ENCODE peak calls at places on chromosomes 13 and 19, in four cellular contexts. V is HL-60, X is K562, Q is GM12878. E is an unnamed sample.

GRCh38 chr13:101977475-101977874 is 424.4 kb downstream of the FGF14 start:
- DNase-seq in X (no peak), V (no peak), Q (no peak), E (no peak)

GRCh38 chr19:51986309-51987291 is at the start of gene ZNF350:
- DNase-seq in Q (peak), X (peak), V (peak), E (peak)

GRCh38 chr19:33676999-33677665 is 55.4 kb downstream of the CHST8 start:
- DNase-seq in X (no peak), V (no peak), Q (no peak), E (no peak)

GRCh38 chr13:107170270-107170931 is 602.5 kb upstream of the ARGLU1 start:
- DNase-seq in X (no peak), V (no peak), Q (no peak), E (no peak)

GRCh38 chr13:19596960-19597361 is 35.6 kb upstream of the TPTE2 start:
- DNase-seq in X (no peak), Q (no peak), V (no peak), E (no peak)

GRCh38 chr13:64753606-64754005 is 2476.5 kb downstream of the PCDH9 start:
- DNase-seq in Q (no peak), V (no peak), X (no peak), E (no peak)

GRCh38 chr19:55285225-55285890 is 1.6 kb downstream of the BRSK1 start:
- DNase-seq in V (no peak), Q (no peak), X (no peak), E (no peak)

GRCh38 chr13:49551245-49551644 is 34.1 kb downstream of the RCBTB1 start:
- DNase-seq in V (peak), X (no peak), Q (no peak), E (no peak)

GRCh38 chr13:49292742-49293498 is 45.2 kb downstream of the CDADC1 start:
- DNase-seq in X (peak), Q (no peak), V (no peak), E (no peak)

GRCh38 chr19:33805840-33806433 is 9.3 kb downstream of the KCTD15 start:
- DNase-seq in X (no peak), Q (no peak), V (no peak), E (no peak)

GRCh38 chr19:45615795-45616708 is 14.0 kb upstream of the GPR4 start:
- DNase-seq in X (peak), Q (peak), V (peak), E (peak)
- TF ChIP-seq POLR2AphosphoS5 in X (peak), Q (no peak), V (no peak), E (no peak)

GRCh38 chr13:38350114-38350617 is 515 bp downstream of the UFM1 start:
- DNase-seq in Q (no peak), V (peak), X (peak), E (no peak)
- TF ChIP-seq SPI1 in Q (no peak), V (no peak), X (no peak), E (no peak)

GRCh38 chr19:7744871-7745270 is 2.5 kb downstream of the CD209 start:
- DNase-seq in X (no peak), V (no peak), Q (no peak), E (no peak)
- TF ChIP-seq POLR2AphosphoS5 in X (no peak), V (no peak), Q (no peak), E (no peak)

GRCh38 chr19:5827891-5828660 is 11.4 kb downstream of the FUT6 start:
- DNase-seq in V (peak), X (peak), Q (peak), E (peak)
- TF ChIP-seq SPI1 in V (no peak), X (no peak), Q (no peak), E (no peak)

E was measured in GM12891.